ENCODE peak calls at places on chromosomes 1 and 21, in nine cellular contexts. One of them, this sample, is unnamed.

GRCh38 chr21:46189213-46189958 is 5.1 kb upstream of the SPATC1L start:
- DNase-seq in progenitor cell of endocrine pancreas: no peak
- DNase-seq in activated naive CD4-positive, alpha-beta T cell: no peak
- DNase-seq in T-helper 17 cell: no peak
- DNase-seq in stimulated activated CD8-positive, alpha-beta memory T cell treated with anti-CD3 and anti-CD28 coated beads, Interleukin-4, amount 100 ng/mL, for 24 hours: no peak
- DNase-seq in cardiac muscle cell: no peak
- DNase-seq in anterior cingulate cortex: no peak
- DNase-seq in mucosa of gallbladder: no peak
- DNase-seq in germinal center: no peak
- DNase-seq in this sample: no peak

GRCh38 chr1:205600085-205600484 is 31.7 kb downstream of the ELK4 start:
- DNase-seq in progenitor cell of endocrine pancreas: no peak
- DNase-seq in activated naive CD4-positive, alpha-beta T cell: no peak
- DNase-seq in T-helper 17 cell: no peak
- DNase-seq in stimulated activated CD8-positive, alpha-beta memory T cell treated with anti-CD3 and anti-CD28 coated beads, Interleukin-4, amount 100 ng/mL, for 24 hours: no peak
- DNase-seq in cardiac muscle cell: no peak
- DNase-seq in anterior cingulate cortex: no peak
- DNase-seq in mucosa of gallbladder: no peak
- DNase-seq in germinal center: no peak
- DNase-seq in this sample: peak

GRCh38 chr1:23446644-23447310 is 22.2 kb upstream of the TCEA3 start:
- DNase-seq in progenitor cell of endocrine pancreas: no peak
- DNase-seq in activated naive CD4-positive, alpha-beta T cell: no peak
- DNase-seq in T-helper 17 cell: no peak
- DNase-seq in stimulated activated CD8-positive, alpha-beta memory T cell treated with anti-CD3 and anti-CD28 coated beads, Interleukin-4, amount 100 ng/mL, for 24 hours: no peak
- DNase-seq in cardiac muscle cell: no peak
- DNase-seq in anterior cingulate cortex: no peak
- DNase-seq in mucosa of gallbladder: no peak
- DNase-seq in germinal center: no peak
- DNase-seq in this sample: no peak

GRCh38 chr21:36310016-36310415 is 10.0 kb upstream of the MORC3 start:
- DNase-seq in progenitor cell of endocrine pancreas: no peak
- DNase-seq in activated naive CD4-positive, alpha-beta T cell: no peak
- DNase-seq in T-helper 17 cell: no peak
- DNase-seq in stimulated activated CD8-positive, alpha-beta memory T cell treated with anti-CD3 and anti-CD28 coated beads, Interleukin-4, amount 100 ng/mL, for 24 hours: no peak
- DNase-seq in cardiac muscle cell: no peak
- DNase-seq in anterior cingulate cortex: no peak
- DNase-seq in mucosa of gallbladder: no peak
- DNase-seq in germinal center: peak
- DNase-seq in this sample: no peak

GRCh38 chr1:225772848-225773247 is 4.8 kb upstream of the SRP9 start:
- DNase-seq in progenitor cell of endocrine pancreas: no peak
- DNase-seq in activated naive CD4-positive, alpha-beta T cell: no peak
- DNase-seq in T-helper 17 cell: no peak
- DNase-seq in stimulated activated CD8-positive, alpha-beta memory T cell treated with anti-CD3 and anti-CD28 coated beads, Interleukin-4, amount 100 ng/mL, for 24 hours: no peak
- DNase-seq in cardiac muscle cell: no peak
- DNase-seq in anterior cingulate cortex: no peak
- DNase-seq in mucosa of gallbladder: peak
- DNase-seq in germinal center: no peak
- DNase-seq in this sample: no peak

GRCh38 chr1:202090994-202091393 is 31.7 kb upstream of the GPR37L1 start:
- DNase-seq in progenitor cell of endocrine pancreas: no peak
- DNase-seq in activated naive CD4-positive, alpha-beta T cell: no peak
- DNase-seq in T-helper 17 cell: no peak
- DNase-seq in stimulated activated CD8-positive, alpha-beta memory T cell treated with anti-CD3 and anti-CD28 coated beads, Interleukin-4, amount 100 ng/mL, for 24 hours: no peak
- DNase-seq in cardiac muscle cell: no peak
- DNase-seq in anterior cingulate cortex: no peak
- DNase-seq in mucosa of gallbladder: no peak
- DNase-seq in germinal center: no peak
- DNase-seq in this sample: no peak

GRCh38 chr1:172682812-172683211 is 23.9 kb downstream of the FASLG start:
- DNase-seq in progenitor cell of endocrine pancreas: no peak
- DNase-seq in activated naive CD4-positive, alpha-beta T cell: no peak
- DNase-seq in T-helper 17 cell: no peak
- DNase-seq in stimulated activated CD8-positive, alpha-beta memory T cell treated with anti-CD3 and anti-CD28 coated beads, Interleukin-4, amount 100 ng/mL, for 24 hours: no peak
- DNase-seq in cardiac muscle cell: peak
- DNase-seq in anterior cingulate cortex: no peak
- DNase-seq in mucosa of gallbladder: no peak
- DNase-seq in germinal center: no peak
- DNase-seq in this sample: no peak

GRCh38 chr1:171251741-171252300 is 3.5 kb downstream of the FMO1 start:
- DNase-seq in progenitor cell of endocrine pancreas: peak
- DNase-seq in activated naive CD4-positive, alpha-beta T cell: no peak
- DNase-seq in T-helper 17 cell: no peak
- DNase-seq in stimulated activated CD8-positive, alpha-beta memory T cell treated with anti-CD3 and anti-CD28 coated beads, Interleukin-4, amount 100 ng/mL, for 24 hours: peak
- DNase-seq in cardiac muscle cell: peak
- DNase-seq in anterior cingulate cortex: no peak
- DNase-seq in mucosa of gallbladder: no peak
- DNase-seq in germinal center: peak
- DNase-seq in this sample: no peak

GRCh38 chr1:53508991-53509663 is 49.9 kb downstream of the DMRTB1 start:
- DNase-seq in progenitor cell of endocrine pancreas: no peak
- DNase-seq in activated naive CD4-positive, alpha-beta T cell: no peak
- DNase-seq in T-helper 17 cell: no peak
- DNase-seq in stimulated activated CD8-positive, alpha-beta memory T cell treated with anti-CD3 and anti-CD28 coated beads, Interleukin-4, amount 100 ng/mL, for 24 hours: no peak
- DNase-seq in cardiac muscle cell: no peak
- DNase-seq in anterior cingulate cortex: no peak
- DNase-seq in mucosa of gallbladder: no peak
- DNase-seq in germinal center: no peak
- DNase-seq in this sample: no peak

GRCh38 chr1:203038217-203038741 is 12.0 kb downstream of the PPFIA4 start:
- DNase-seq in progenitor cell of endocrine pancreas: no peak
- DNase-seq in activated naive CD4-positive, alpha-beta T cell: no peak
- DNase-seq in T-helper 17 cell: no peak
- DNase-seq in stimulated activated CD8-positive, alpha-beta memory T cell treated with anti-CD3 and anti-CD28 coated beads, Interleukin-4, amount 100 ng/mL, for 24 hours: no peak
- DNase-seq in cardiac muscle cell: peak
- DNase-seq in anterior cingulate cortex: peak
- DNase-seq in mucosa of gallbladder: peak
- DNase-seq in germinal center: no peak
- DNase-seq in this sample: peak

GRCh38 chr1:32393136-32393535 is 1.1 kb downstream of the BSDC1 start:
- DNase-seq in progenitor cell of endocrine pancreas: no peak
- DNase-seq in activated naive CD4-positive, alpha-beta T cell: no peak
- DNase-seq in T-helper 17 cell: no peak
- DNase-seq in stimulated activated CD8-positive, alpha-beta memory T cell treated with anti-CD3 and anti-CD28 coated beads, Interleukin-4, amount 100 ng/mL, for 24 hours: no peak
- DNase-seq in cardiac muscle cell: no peak
- DNase-seq in anterior cingulate cortex: no peak
- DNase-seq in mucosa of gallbladder: no peak
- DNase-seq in germinal center: no peak
- DNase-seq in this sample: no peak

GRCh38 chr1:86416343-86416742 is 7.6 kb upstream of the CLCA2 start:
- DNase-seq in progenitor cell of endocrine pancreas: no peak
- DNase-seq in activated naive CD4-positive, alpha-beta T cell: no peak
- DNase-seq in T-helper 17 cell: no peak
- DNase-seq in stimulated activated CD8-positive, alpha-beta memory T cell treated with anti-CD3 and anti-CD28 coated beads, Interleukin-4, amount 100 ng/mL, for 24 hours: no peak
- DNase-seq in cardiac muscle cell: no peak
- DNase-seq in anterior cingulate cortex: no peak
- DNase-seq in mucosa of gallbladder: peak
- DNase-seq in germinal center: no peak
- DNase-seq in this sample: no peak

This sample was measured in ureter.